ENCODE peak calls at places on chromosomes 11 and 22, in five cellular contexts. One of them, this sample, is unnamed.

GRCh38 chr11:1907955-1908354 is 11.5 kb upstream of the TNNT3 start:
- DNase-seq in H1: no peak
- DNase-seq in H9: no peak
- DNase-seq in IMR-90: no peak
- DNase-seq in mesendoderm: no peak
- DNase-seq in this sample: no peak

GRCh38 chr11:9752091-9752490 is 88.2 kb downstream of the SWAP70 start:
- DNase-seq in H9: no peak
- DNase-seq in H1: no peak
- DNase-seq in mesendoderm: no peak
- DNase-seq in IMR-90: peak; percentile 48
- DNase-seq in this sample: peak; percentile 55

GRCh38 chr22:22408269-22408668 is 100.3 kb downstream of the ZNF280B start:
- DNase-seq in H1: no peak
- DNase-seq in H9: no peak
- DNase-seq in mesendoderm: no peak
- DNase-seq in IMR-90: no peak
- DNase-seq in this sample: no peak

GRCh38 chr11:119420631-119421030 is 2.3 kb downstream of the THY1 start:
- DNase-seq in H1: no peak
- DNase-seq in H9: no peak
- DNase-seq in IMR-90: no peak
- DNase-seq in mesendoderm: no peak
- DNase-seq in this sample: no peak

GRCh38 chr11:561148-562003 is 606 bp downstream of the RASSF7 start:
- DNase-seq in H9: no peak
- DNase-seq in H1: no peak
- DNase-seq in IMR-90: no peak
- DNase-seq in mesendoderm: peak; percentile 37
- DNase-seq in this sample: no peak

GRCh38 chr11:65274734-65275682 is 13.2 kb downstream of the POLA2 start:
- DNase-seq in H9: peak; percentile 67
- DNase-seq in mesendoderm: peak; percentile 70
- DNase-seq in IMR-90: peak; percentile 99
- DNase-seq in H1: peak; percentile 29
- DNase-seq in this sample: peak; percentile 92

GRCh38 chr11:2778630-2779498 is 79.1 kb upstream of the KCNQ1OT1 start:
- DNase-seq in IMR-90: peak; percentile 63
- DNase-seq in H1: no peak
- DNase-seq in mesendoderm: no peak
- DNase-seq in H9: peak; percentile 28
- DNase-seq in this sample: peak; percentile 85

GRCh38 chr11:103729653-103730052 is 306.8 kb upstream of the DDI1 start:
- DNase-seq in H9: no peak
- DNase-seq in H1: no peak
- DNase-seq in IMR-90: peak; percentile 14
- DNase-seq in mesendoderm: no peak
- DNase-seq in this sample: no peak

GRCh38 chr22:41429946-41430332 is 16.7 kb downstream of the TOB2 start:
- DNase-seq in IMR-90: no peak
- DNase-seq in mesendoderm: no peak
- DNase-seq in H1: no peak
- DNase-seq in H9: no peak
- DNase-seq in this sample: no peak

GRCh38 chr11:67355794-67356550 is 2.6 kb upstream of the POLD4 start:
- DNase-seq in IMR-90: no peak
- DNase-seq in H9: no peak
- DNase-seq in H1: no peak
- DNase-seq in mesendoderm: no peak
- DNase-seq in this sample: no peak

GRCh38 chr11:65382804-65383368 is 440 bp upstream of the SLC25A45 start:
- DNase-seq in mesendoderm: no peak
- DNase-seq in IMR-90: no peak
- DNase-seq in H9: peak; percentile 26
- DNase-seq in H1: no peak
- DNase-seq in this sample: no peak

GRCh38 chr11:17760102-17761029 is 25.8 kb downstream of the KCNC1 start:
- DNase-seq in IMR-90: peak; percentile 39
- DNase-seq in H9: peak; percentile 92
- DNase-seq in mesendoderm: peak; percentile 86
- DNase-seq in H1: peak; percentile 77
- DNase-seq in this sample: peak; percentile 41

GRCh38 chr11:65524747-65525658 is at the start of gene SCYL1:
- DNase-seq in mesendoderm: peak; percentile 77
- DNase-seq in H9: peak; percentile 78
- DNase-seq in H1: no peak
- DNase-seq in IMR-90: peak; percentile 79
- DNase-seq in this sample: peak; percentile 74

GRCh38 chr11:118289411-118289810 is 15.1 kb upstream of the CD3E start:
- DNase-seq in mesendoderm: no peak
- DNase-seq in H1: no peak
- DNase-seq in H9: no peak
- DNase-seq in IMR-90: no peak
- DNase-seq in this sample: no peak

GRCh38 chr22:35617137-35617755 is at the start of gene MB:
- DNase-seq in H9: no peak
- DNase-seq in H1: no peak
- DNase-seq in IMR-90: no peak
- DNase-seq in mesendoderm: no peak
- DNase-seq in this sample: no peak

GRCh38 chr22:23196165-23196564 is 15.9 kb downstream of the BCR start:
- DNase-seq in H1: no peak
- DNase-seq in mesendoderm: no peak
- DNase-seq in H9: no peak
- DNase-seq in IMR-90: no peak
- DNase-seq in this sample: no peak

GRCh38 chr11:113618360-113618759 is 87.7 kb downstream of the TMPRSS5 start:
- DNase-seq in IMR-90: peak; percentile 10
- DNase-seq in mesendoderm: no peak
- DNase-seq in H9: no peak
- DNase-seq in H1: no peak
- DNase-seq in this sample: no peak

GRCh38 chr22:42288791-42289190 is 18.3 kb upstream of the TCF20 start:
- DNase-seq in IMR-90: no peak
- DNase-seq in mesendoderm: no peak
- DNase-seq in H9: no peak
- DNase-seq in H1: no peak
- DNase-seq in this sample: no peak

GRCh38 chr11:108913204-108913603 is 248.3 kb downstream of the DDX10 start:
- DNase-seq in H1: no peak
- DNase-seq in mesendoderm: peak; percentile 92
- DNase-seq in IMR-90: no peak
- DNase-seq in H9: no peak
- DNase-seq in this sample: no peak

GRCh38 chr11:10908215-10908990 is 50.5 kb upstream of the ZBED5 start:
- DNase-seq in IMR-90: peak; percentile 93
- DNase-seq in H9: peak; percentile 59
- DNase-seq in mesendoderm: peak; percentile 56
- DNase-seq in H1: no peak
- DNase-seq in this sample: peak; percentile 75

GRCh38 chr22:35476341-35476740 is 64.3 kb upstream of the RASD2 start:
- DNase-seq in mesendoderm: no peak
- DNase-seq in H9: no peak
- DNase-seq in H1: no peak
- DNase-seq in IMR-90: no peak
- DNase-seq in this sample: peak; percentile 61

GRCh38 chr11:88086297-88086696 is 88.9 kb downstream of the RAB38 start:
- DNase-seq in H1: no peak
- DNase-seq in mesendoderm: no peak
- DNase-seq in H9: no peak
- DNase-seq in IMR-90: no peak
- DNase-seq in this sample: no peak

GRCh38 chr11:3878036-3878584 is 22.6 kb downstream of the STIM1 start:
- DNase-seq in H1: no peak
- DNase-seq in mesendoderm: no peak
- DNase-seq in H9: no peak
- DNase-seq in IMR-90: no peak
- DNase-seq in this sample: no peak

GRCh38 chr11:111851636-111852035 is 19.7 kb downstream of the ALG9 start:
- DNase-seq in H9: no peak
- DNase-seq in mesendoderm: no peak
- DNase-seq in H1: no peak
- DNase-seq in IMR-90: peak; percentile 35
- DNase-seq in this sample: peak; percentile 35

GRCh38 chr11:7666292-7666866 is 6.9 kb downstream of the CYB5R2 start:
- DNase-seq in IMR-90: no peak
- DNase-seq in H1: no peak
- DNase-seq in H9: no peak
- DNase-seq in mesendoderm: no peak
- DNase-seq in this sample: no peak

GRCh38 chr11:72242141-72242540 is 1.8 kb downstream of the PHOX2A start:
- DNase-seq in H9: peak; percentile 12
- DNase-seq in mesendoderm: no peak
- DNase-seq in IMR-90: no peak
- DNase-seq in H1: no peak
- DNase-seq in this sample: no peak

GRCh38 chr11:59818572-59818971 is 8.0 kb upstream of the MRPL16 start:
- DNase-seq in H9: no peak
- DNase-seq in H1: no peak
- DNase-seq in IMR-90: no peak
- DNase-seq in mesendoderm: no peak
- DNase-seq in this sample: no peak

DNA sequence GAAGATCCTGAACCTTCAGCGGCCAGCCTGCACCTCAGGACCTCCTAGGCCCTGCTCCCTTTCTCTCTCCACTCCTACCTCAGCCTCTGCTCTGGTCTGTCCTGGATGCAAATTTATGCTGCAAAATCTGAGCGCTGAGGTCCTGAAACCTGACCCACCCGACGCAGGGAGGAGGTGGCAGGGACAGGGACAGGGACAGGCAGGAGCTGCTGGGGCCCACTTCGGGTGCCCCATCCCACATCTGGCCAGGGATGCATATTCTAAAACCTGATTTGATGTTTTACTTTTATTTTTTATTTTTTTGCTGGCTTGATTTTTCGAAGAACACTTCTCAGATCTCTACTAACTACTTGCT is 571 bp upstream of the PVALB start:
- DNase-seq in H1: no peak
- DNase-seq in H9: peak; percentile 58
- DNase-seq in IMR-90: no peak
- DNase-seq in mesendoderm: peak; percentile 22
- DNase-seq in this sample: no peak
- H3K4me2 ChIP-seq in H1: peak overlapping the region; percentile 70
- H3K4me2 ChIP-seq in H9: peak overlapping the region; percentile 72
- H3K4me2 ChIP-seq in IMR-90: no peak overlapping the region
- H3K4me2 ChIP-seq in mesendoderm: peak overlapping the region; percentile 90
- H3K4me2 ChIP-seq in this sample: peak overlapping the region; percentile 58

GRCh38 chr11:24060125-24060524 is 436.7 kb upstream of the LUZP2 start:
- DNase-seq in H1: no peak
- DNase-seq in mesendoderm: no peak
- DNase-seq in H9: no peak
- DNase-seq in IMR-90: no peak
- DNase-seq in this sample: no peak
- H2AK5ac ChIP-seq in H1: no peak overlapping the region
- H2AK5ac ChIP-seq in mesendoderm: no peak overlapping the region
- H2AK5ac ChIP-seq in H9: no peak overlapping the region
- H2AK5ac ChIP-seq in IMR-90: no peak overlapping the region
- H2AK5ac ChIP-seq in this sample: no peak overlapping the region

DNA sequence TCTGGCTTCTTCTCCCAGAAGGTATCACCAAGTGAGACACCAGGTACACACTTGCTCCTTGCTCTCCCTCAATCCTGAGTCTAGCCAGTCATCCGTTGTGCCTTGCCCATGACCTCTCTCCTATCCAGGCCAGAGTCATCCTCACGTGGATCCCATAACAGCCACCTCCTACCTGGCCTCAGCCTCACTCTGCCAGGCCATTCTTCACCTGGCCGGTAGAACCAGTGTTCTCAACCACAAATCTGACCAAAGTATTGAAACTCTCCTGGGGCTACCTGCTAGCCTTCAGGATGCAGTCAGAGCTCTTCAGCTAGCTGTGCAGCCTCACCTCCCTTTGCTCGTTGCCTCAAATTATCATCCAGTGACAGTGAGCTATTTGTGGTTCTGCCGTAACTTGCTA is 37.7 kb downstream of the CHRDL2 start:
- DNase-seq in H9: no peak
- DNase-seq in H1: no peak
- DNase-seq in mesendoderm: no peak
- DNase-seq in IMR-90: no peak
- DNase-seq in this sample: no peak
- H3K4me2 ChIP-seq in H9: no peak overlapping the region
- H3K4me2 ChIP-seq in H1: no peak overlapping the region
- H3K4me2 ChIP-seq in mesendoderm: no peak overlapping the region
- H3K4me2 ChIP-seq in IMR-90: no peak overlapping the region
- H3K4me2 ChIP-seq in this sample: no peak overlapping the region

GRCh38 chr11:57778318-57779037 is 16.9 kb downstream of the CTNND1 start:
- DNase-seq in IMR-90: peak; percentile 98
- DNase-seq in H1: peak; percentile 79
- DNase-seq in H9: peak; percentile 92
- DNase-seq in mesendoderm: peak; percentile 99
- DNase-seq in this sample: peak; percentile 98
- H2AK5ac ChIP-seq in IMR-90: peak overlapping the region; percentile 61
- H2AK5ac ChIP-seq in H1: peak overlapping the region; percentile 53
- H2AK5ac ChIP-seq in H9: peak overlapping the region; percentile 73
- H2AK5ac ChIP-seq in mesendoderm: no peak overlapping the region
- H2AK5ac ChIP-seq in this sample: peak overlapping the region; percentile 95

GRCh38 chr11:33984682-33985389 is 66.7 kb upstream of the CAPRIN1 start:
- DNase-seq in IMR-90: no peak
- DNase-seq in mesendoderm: no peak
- DNase-seq in H9: no peak
- DNase-seq in H1: no peak
- DNase-seq in this sample: no peak

GRCh38 chr11:33988586-33989370 is 62.8 kb upstream of the CAPRIN1 start:
- DNase-seq in H1: no peak
- DNase-seq in IMR-90: no peak
- DNase-seq in mesendoderm: no peak
- DNase-seq in H9: no peak
- DNase-seq in this sample: no peak

GRCh38 chr11:33987975-33988580 is 63.5 kb upstream of the CAPRIN1 start:
- DNase-seq in H1: no peak
- DNase-seq in mesendoderm: peak; percentile 90
- DNase-seq in H9: peak; percentile 78
- DNase-seq in IMR-90: peak; percentile 78
- DNase-seq in this sample: peak; percentile 73

GRCh38 chr11:33987545-33987944 is 64.0 kb upstream of the CAPRIN1 start:
- DNase-seq in IMR-90: no peak
- DNase-seq in mesendoderm: no peak
- DNase-seq in H9: no peak
- DNase-seq in H1: no peak
- DNase-seq in this sample: no peak

DNA sequence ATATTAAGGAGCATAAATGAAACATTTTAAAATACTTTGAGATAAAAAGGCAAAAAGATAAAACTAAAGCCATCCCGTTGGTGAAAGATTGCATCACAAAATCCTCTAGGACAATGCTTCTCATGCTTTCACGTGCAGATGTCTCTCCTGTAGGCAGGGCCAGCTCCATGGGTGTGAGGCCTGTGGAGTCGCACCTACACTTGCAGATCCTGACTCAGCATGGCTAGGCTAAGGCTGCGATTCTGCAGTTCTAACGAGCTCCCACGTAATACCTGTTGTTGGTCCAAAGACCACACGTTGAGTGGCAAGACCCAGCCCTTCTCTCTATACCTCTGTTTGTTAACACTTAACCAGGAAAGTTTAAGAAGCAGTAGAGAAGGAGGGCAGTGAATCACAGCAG is 62.1 kb upstream of the CAPRIN1 start:
- DNase-seq in H9: no peak
- DNase-seq in IMR-90: no peak
- DNase-seq in H1: no peak
- DNase-seq in mesendoderm: peak; percentile 7
- DNase-seq in this sample: no peak
- H3K4me2 ChIP-seq in H9: no peak overlapping the region
- H3K4me2 ChIP-seq in IMR-90: no peak overlapping the region
- H3K4me2 ChIP-seq in H1: no peak overlapping the region
- H3K4me2 ChIP-seq in mesendoderm: no peak overlapping the region
- H3K4me2 ChIP-seq in this sample: no peak overlapping the region

GRCh38 chr11:69641681-69642548 is 959 bp downstream of the CCND1 start:
- DNase-seq in H9: peak; percentile 30
- DNase-seq in mesendoderm: no peak
- DNase-seq in IMR-90: no peak
- DNase-seq in H1: no peak
- DNase-seq in this sample: no peak
- H2AK5ac ChIP-seq in H9: no peak overlapping the region
- H2AK5ac ChIP-seq in mesendoderm: no peak overlapping the region
- H2AK5ac ChIP-seq in IMR-90: peak overlapping the region; percentile 93
- H2AK5ac ChIP-seq in H1: no peak overlapping the region
- H2AK5ac ChIP-seq in this sample: peak overlapping the region; percentile 77